ENCODE peak calls at places on chromosomes 3 and 15, in seven cellular contexts. One of them, this sample, is unnamed.

GRCh38 chr3:126509565-126510322 is 7.8 kb downstream of the UROC1 start:
- DNase-seq in HCT116: no peak
- DNase-seq in H1: no peak
- DNase-seq in SK-N-SH: no peak
- DNase-seq in GM12878: no peak
- DNase-seq in HepG2: no peak
- DNase-seq in K562: no peak
- DNase-seq in this sample: no peak

GRCh38 chr3:126056123-126056522 is 27.8 kb downstream of the SLC41A3 start:
- DNase-seq in HepG2: no peak
- DNase-seq in H1: no peak
- DNase-seq in GM12878: no peak
- DNase-seq in HCT116: no peak
- DNase-seq in SK-N-SH: peak
- DNase-seq in K562: no peak
- DNase-seq in this sample: no peak

GRCh38 chr3:37667359-37667758 is 194.3 kb upstream of the CTDSPL start:
- DNase-seq in HepG2: no peak
- DNase-seq in GM12878: no peak
- DNase-seq in K562: no peak
- DNase-seq in SK-N-SH: no peak
- DNase-seq in HCT116: no peak
- DNase-seq in H1: no peak
- DNase-seq in this sample: no peak

GRCh38 chr15:52288051-52288942 is 7.3 kb downstream of the MYO5C start:
- DNase-seq in HCT116: no peak
- DNase-seq in H1: peak
- DNase-seq in HepG2: peak
- DNase-seq in SK-N-SH: no peak
- DNase-seq in GM12878: no peak
- DNase-seq in K562: no peak
- DNase-seq in this sample: peak

GRCh38 chr3:102174312-102174712 is 260.5 kb upstream of the ZPLD1 start:
- DNase-seq in HepG2: no peak
- DNase-seq in SK-N-SH: no peak
- DNase-seq in HCT116: no peak
- DNase-seq in GM12878: no peak
- DNase-seq in H1: no peak
- DNase-seq in K562: no peak
- DNase-seq in this sample: no peak

GRCh38 chr15:48109856-48110531 is 10.8 kb upstream of the SLC24A5 start:
- DNase-seq in HepG2: no peak
- DNase-seq in H1: no peak
- DNase-seq in GM12878: no peak
- DNase-seq in HCT116: no peak
- DNase-seq in SK-N-SH: no peak
- DNase-seq in K562: no peak
- DNase-seq in this sample: no peak

GRCh38 chr3:197794115-197794514 is 3.1 kb downstream of the LRCH3 start:
- DNase-seq in GM12878: no peak
- DNase-seq in K562: no peak
- DNase-seq in H1: no peak
- DNase-seq in HepG2: no peak
- DNase-seq in SK-N-SH: no peak
- DNase-seq in HCT116: no peak
- DNase-seq in this sample: no peak

GRCh38 chr3:139299261-139300132 is 44.3 kb upstream of the MRPS22 start:
- DNase-seq in GM12878: no peak
- DNase-seq in HCT116: peak
- DNase-seq in SK-N-SH: no peak
- DNase-seq in K562: peak
- DNase-seq in HepG2: peak
- DNase-seq in H1: no peak
- DNase-seq in this sample: no peak

GRCh38 chr3:172094621-172095557 is 55.5 kb downstream of the FNDC3B start:
- DNase-seq in GM12878: peak
- DNase-seq in HCT116: no peak
- DNase-seq in K562: no peak
- DNase-seq in HepG2: no peak
- DNase-seq in SK-N-SH: peak
- DNase-seq in H1: no peak
- DNase-seq in this sample: no peak

GRCh38 chr15:55741592-55742497 is 1.1 kb downstream of the PRTG start:
- DNase-seq in H1: peak
- DNase-seq in HCT116: no peak
- DNase-seq in HepG2: peak
- DNase-seq in SK-N-SH: peak
- DNase-seq in GM12878: no peak
- DNase-seq in K562: no peak
- DNase-seq in this sample: peak

GRCh38 chr3:11391172-11391879 is 119.1 kb downstream of the ATG7 start:
- DNase-seq in HCT116: no peak
- DNase-seq in H1: no peak
- DNase-seq in HepG2: no peak
- DNase-seq in GM12878: no peak
- DNase-seq in K562: no peak
- DNase-seq in SK-N-SH: no peak
- DNase-seq in this sample: no peak

GRCh38 chr15:88382482-88382983 is 84.7 kb downstream of the MRPL46 start:
- DNase-seq in HepG2: no peak
- DNase-seq in GM12878: no peak
- DNase-seq in HCT116: no peak
- DNase-seq in SK-N-SH: peak
- DNase-seq in H1: no peak
- DNase-seq in K562: no peak
- DNase-seq in this sample: no peak

GRCh38 chr3:53531749-53532148 is 37.3 kb downstream of the CACNA1D start:
- DNase-seq in HepG2: no peak
- DNase-seq in HCT116: peak
- DNase-seq in H1: no peak
- DNase-seq in K562: no peak
- DNase-seq in SK-N-SH: no peak
- DNase-seq in GM12878: no peak
- DNase-seq in this sample: peak

GRCh38 chr3:111797035-111797717 is 61.9 kb upstream of the PHLDB2 start:
- DNase-seq in SK-N-SH: no peak
- DNase-seq in GM12878: no peak
- DNase-seq in HCT116: no peak
- DNase-seq in H1: no peak
- DNase-seq in HepG2: no peak
- DNase-seq in K562: no peak
- DNase-seq in this sample: no peak

GRCh38 chr3:104810896-104811295 is 555.8 kb upstream of the ALCAM start:
- DNase-seq in GM12878: no peak
- DNase-seq in HepG2: no peak
- DNase-seq in K562: no peak
- DNase-seq in HCT116: no peak
- DNase-seq in H1: no peak
- DNase-seq in SK-N-SH: no peak
- DNase-seq in this sample: no peak

GRCh38 chr3:45034612-45035252 is 8.6 kb downstream of the CLEC3B start:
- DNase-seq in H1: no peak
- DNase-seq in K562: no peak
- DNase-seq in HCT116: no peak
- DNase-seq in GM12878: no peak
- DNase-seq in SK-N-SH: no peak
- DNase-seq in HepG2: no peak
- DNase-seq in this sample: no peak

GRCh38 chr15:47839233-47839867 is 122.0 kb downstream of the SEMA6D start:
- DNase-seq in SK-N-SH: no peak
- DNase-seq in H1: no peak
- DNase-seq in GM12878: no peak
- DNase-seq in K562: no peak
- DNase-seq in HCT116: no peak
- DNase-seq in HepG2: no peak
- DNase-seq in this sample: no peak

GRCh38 chr15:85764649-85765277 is 30.0 kb downstream of the KLHL25 start:
- DNase-seq in GM12878: no peak
- DNase-seq in K562: no peak
- DNase-seq in HepG2: no peak
- DNase-seq in H1: no peak
- DNase-seq in SK-N-SH: peak
- DNase-seq in HCT116: no peak
- DNase-seq in this sample: no peak

GRCh38 chr15:79002631-79003030 is 57.8 kb upstream of the CTSH start:
- DNase-seq in GM12878: no peak
- DNase-seq in K562: no peak
- DNase-seq in SK-N-SH: no peak
- DNase-seq in HepG2: no peak
- DNase-seq in HCT116: no peak
- DNase-seq in H1: no peak
- DNase-seq in this sample: no peak

GRCh38 chr15:78620021-78620838 is 566 bp downstream of the CHRNA3 start:
- DNase-seq in GM12878: no peak
- DNase-seq in SK-N-SH: peak
- DNase-seq in HepG2: no peak
- DNase-seq in H1: peak
- DNase-seq in K562: no peak
- DNase-seq in HCT116: no peak
- DNase-seq in this sample: peak

GRCh38 chr15:44861439-44861910 is 95.0 kb upstream of the TERB2 start:
- DNase-seq in HCT116: no peak
- DNase-seq in HepG2: no peak
- DNase-seq in K562: peak
- DNase-seq in GM12878: no peak
- DNase-seq in SK-N-SH: no peak
- DNase-seq in H1: no peak
- DNase-seq in this sample: no peak

GRCh38 chr15:96333194-96334016 is 2.9 kb downstream of the NR2F2 start:
- DNase-seq in SK-N-SH: peak
- DNase-seq in GM12878: no peak
- DNase-seq in K562: no peak
- DNase-seq in H1: peak
- DNase-seq in HCT116: no peak
- DNase-seq in HepG2: no peak
- DNase-seq in this sample: peak

GRCh38 chr3:40381904-40382616 is 4.9 kb upstream of the ENTPD3 start:
- DNase-seq in GM12878: no peak
- DNase-seq in HepG2: no peak
- DNase-seq in HCT116: no peak
- DNase-seq in SK-N-SH: no peak
- DNase-seq in H1: no peak
- DNase-seq in K562: no peak
- DNase-seq in this sample: no peak

GRCh38 chr3:118987466-118987865 is 47.2 kb downstream of the IGSF11 start:
- DNase-seq in HepG2: no peak
- DNase-seq in GM12878: no peak
- DNase-seq in K562: no peak
- DNase-seq in H1: no peak
- DNase-seq in HCT116: no peak
- DNase-seq in SK-N-SH: no peak
- DNase-seq in this sample: no peak

GRCh38 chr3:127425505-127426443 is 137.9 kb upstream of the PRR20G start:
- DNase-seq in GM12878: no peak
- DNase-seq in K562: no peak
- DNase-seq in H1: peak
- DNase-seq in HepG2: no peak
- DNase-seq in HCT116: no peak
- DNase-seq in SK-N-SH: no peak
- DNase-seq in this sample: no peak

GRCh38 chr15:60351066-60351465 is 46.7 kb downstream of the ANXA2 start:
- DNase-seq in SK-N-SH: no peak
- DNase-seq in H1: no peak
- DNase-seq in HCT116: no peak
- DNase-seq in GM12878: no peak
- DNase-seq in K562: no peak
- DNase-seq in HepG2: no peak
- DNase-seq in this sample: no peak

GRCh38 chr3:77321646-77322045 is 281.7 kb downstream of the ROBO2 start:
- DNase-seq in HCT116: no peak
- DNase-seq in GM12878: no peak
- DNase-seq in HepG2: peak
- DNase-seq in SK-N-SH: no peak
- DNase-seq in H1: no peak
- DNase-seq in K562: no peak
- DNase-seq in this sample: no peak

DNA sequence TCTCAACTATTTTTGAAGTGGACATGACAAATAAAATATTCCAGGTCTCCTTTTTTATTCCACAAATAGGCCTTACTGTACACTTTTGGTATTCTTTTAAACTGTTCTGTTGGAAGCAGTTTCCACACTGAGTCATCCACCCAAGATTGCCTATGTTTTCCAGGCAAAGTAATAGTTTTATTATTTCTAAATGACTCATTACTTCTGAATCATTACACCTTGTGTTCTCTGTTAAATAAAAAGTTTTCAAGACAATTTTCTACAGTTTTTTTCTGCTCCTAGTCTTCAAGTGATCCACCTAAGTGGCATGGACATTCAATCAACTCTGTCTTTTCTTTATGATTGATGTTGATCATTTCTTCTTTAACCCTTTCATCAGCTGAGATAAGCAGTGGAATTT is 26.5 kb downstream of the PPP2R3A start:
- DNase-seq in HepG2: no peak
- DNase-seq in K562: no peak
- DNase-seq in H1: no peak
- DNase-seq in GM12878: no peak
- DNase-seq in SK-N-SH: no peak
- DNase-seq in HCT116: peak
- DNase-seq in this sample: no peak
- TF ChIP-seq JUND in HepG2: no peak
- TF ChIP-seq JUND in K562: no peak
- TF ChIP-seq JUND in H1: no peak
- TF ChIP-seq JUND in GM12878: no peak
- TF ChIP-seq JUND in SK-N-SH: peak
- TF ChIP-seq JUND in HCT116: peak
- TF ChIP-seq JUND in this sample: no peak

GRCh38 chr3:24364359-24364758 is 130.3 kb downstream of the THRB start:
- DNase-seq in HCT116: no peak
- DNase-seq in H1: no peak
- DNase-seq in K562: no peak
- DNase-seq in GM12878: no peak
- DNase-seq in HepG2: no peak
- DNase-seq in SK-N-SH: no peak
- DNase-seq in this sample: no peak
- TF ChIP-seq JUND in HCT116: no peak
- TF ChIP-seq JUND in H1: no peak
- TF ChIP-seq JUND in K562: no peak
- TF ChIP-seq JUND in GM12878: no peak
- TF ChIP-seq JUND in HepG2: no peak
- TF ChIP-seq JUND in SK-N-SH: no peak
- TF ChIP-seq JUND in this sample: no peak

DNA sequence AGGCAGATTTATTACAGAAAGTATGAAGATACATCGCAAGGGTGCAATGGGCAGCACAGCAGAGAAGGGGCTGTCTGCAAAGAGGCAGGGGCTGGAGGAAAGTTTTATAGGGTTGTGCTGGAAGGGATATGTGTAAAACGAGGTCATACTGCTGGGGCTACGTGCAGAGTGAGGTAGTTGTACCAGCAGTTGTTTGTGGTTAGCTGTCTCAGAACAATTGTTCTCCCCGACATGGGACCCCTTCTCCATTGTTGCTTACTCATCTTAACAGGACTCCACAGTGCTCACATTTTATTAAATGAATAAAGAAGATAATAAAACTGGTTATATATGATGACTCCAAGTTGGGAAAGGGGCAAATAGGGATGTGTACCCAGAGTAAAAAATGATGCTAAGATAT is 49.4 kb downstream of the GTPBP8 start:
- DNase-seq in K562: no peak
- DNase-seq in SK-N-SH: no peak
- DNase-seq in HepG2: no peak
- DNase-seq in H1: no peak
- DNase-seq in HCT116: no peak
- DNase-seq in GM12878: no peak
- DNase-seq in this sample: no peak
- TF ChIP-seq JUND in K562: no peak
- TF ChIP-seq JUND in SK-N-SH: no peak
- TF ChIP-seq JUND in HepG2: no peak
- TF ChIP-seq JUND in H1: no peak
- TF ChIP-seq JUND in HCT116: no peak
- TF ChIP-seq JUND in GM12878: no peak
- TF ChIP-seq JUND in this sample: no peak

GRCh38 chr15:98800437-98801233 is 152.3 kb downstream of the IGF1R start:
- DNase-seq in HCT116: peak
- DNase-seq in HepG2: peak
- DNase-seq in H1: no peak
- DNase-seq in SK-N-SH: peak
- DNase-seq in GM12878: no peak
- DNase-seq in K562: no peak
- DNase-seq in this sample: peak
- TF ChIP-seq JUND in HCT116: peak
- TF ChIP-seq JUND in HepG2: no peak
- TF ChIP-seq JUND in H1: peak
- TF ChIP-seq JUND in SK-N-SH: peak
- TF ChIP-seq JUND in GM12878: no peak
- TF ChIP-seq JUND in K562: no peak
- TF ChIP-seq JUND in this sample: no peak